ENCODE peak calls at places on chromosomes 2 and 18, in five cellular contexts. One of them, this sample, is unnamed.

GRCh38 chr2:217520361-217521010 is 482.3 kb downstream of the TNS1 start:
- DNase-seq in HepG2: no peak
- DNase-seq in K562: no peak
- DNase-seq in WTC11: no peak
- DNase-seq in A549: no peak
- DNase-seq in this sample: no peak

GRCh38 chr2:161426788-161427412 is 10.8 kb downstream of the TBR1 start:
- DNase-seq in WTC11: peak
- DNase-seq in A549: no peak
- DNase-seq in K562: no peak
- DNase-seq in HepG2: no peak
- DNase-seq in this sample: no peak

GRCh38 chr2:45922577-45922988 is 271.1 kb downstream of the PRKCE start:
- DNase-seq in HepG2: no peak
- DNase-seq in A549: no peak
- DNase-seq in K562: no peak
- DNase-seq in WTC11: no peak
- DNase-seq in this sample: no peak

GRCh38 chr18:74595425-74595824 is 2.2 kb upstream of the ZNF407 start:
- DNase-seq in HepG2: no peak
- DNase-seq in A549: no peak
- DNase-seq in K562: no peak
- DNase-seq in WTC11: no peak
- DNase-seq in this sample: no peak

GRCh38 chr18:75489493-75490190 is 62.1 kb upstream of the SMIM21 start:
- DNase-seq in WTC11: no peak
- DNase-seq in HepG2: peak
- DNase-seq in K562: no peak
- DNase-seq in A549: peak
- DNase-seq in this sample: no peak

GRCh38 chr2:234451852-234452625 is 44.8 kb downstream of the ARL4C start:
- DNase-seq in HepG2: no peak
- DNase-seq in K562: no peak
- DNase-seq in WTC11: no peak
- DNase-seq in A549: peak
- DNase-seq in this sample: no peak

GRCh38 chr18:45590060-45590537 is 25.2 kb upstream of the SLC14A2 start:
- DNase-seq in A549: no peak
- DNase-seq in K562: no peak
- DNase-seq in WTC11: no peak
- DNase-seq in HepG2: no peak
- DNase-seq in this sample: no peak

GRCh38 chr2:159285929-159286708 is at the start of gene WDSUB1:
- DNase-seq in WTC11: peak
- DNase-seq in K562: peak
- DNase-seq in HepG2: peak
- DNase-seq in A549: peak
- DNase-seq in this sample: peak

GRCh38 chr18:36309436-36310391 is 12.2 kb downstream of the FHOD3 start:
- DNase-seq in K562: peak
- DNase-seq in A549: peak
- DNase-seq in WTC11: no peak
- DNase-seq in HepG2: no peak
- DNase-seq in this sample: no peak

GRCh38 chr18:36312806-36313395 is 15.4 kb downstream of the FHOD3 start:
- DNase-seq in HepG2: no peak
- DNase-seq in WTC11: no peak
- DNase-seq in A549: no peak
- DNase-seq in K562: no peak
- DNase-seq in this sample: no peak

GRCh38 chr18:36314098-36314497 is 16.6 kb downstream of the FHOD3 start:
- DNase-seq in A549: no peak
- DNase-seq in HepG2: no peak
- DNase-seq in WTC11: no peak
- DNase-seq in K562: no peak
- DNase-seq in this sample: peak

GRCh38 chr18:36308711-36309435 is 11.4 kb downstream of the FHOD3 start:
- DNase-seq in HepG2: no peak
- DNase-seq in K562: no peak
- DNase-seq in WTC11: no peak
- DNase-seq in A549: no peak
- DNase-seq in this sample: no peak

GRCh38 chr18:36311026-36311570 is 13.6 kb downstream of the FHOD3 start:
- DNase-seq in K562: no peak
- DNase-seq in WTC11: no peak
- DNase-seq in HepG2: no peak
- DNase-seq in A549: no peak
- DNase-seq in this sample: no peak
- TF ChIP-seq MAX in K562: no peak
- TF ChIP-seq MAX in WTC11: no peak
- TF ChIP-seq MAX in HepG2: no peak
- TF ChIP-seq MAX in A549: no peak
- TF ChIP-seq MAX in this sample: no peak

DNA sequence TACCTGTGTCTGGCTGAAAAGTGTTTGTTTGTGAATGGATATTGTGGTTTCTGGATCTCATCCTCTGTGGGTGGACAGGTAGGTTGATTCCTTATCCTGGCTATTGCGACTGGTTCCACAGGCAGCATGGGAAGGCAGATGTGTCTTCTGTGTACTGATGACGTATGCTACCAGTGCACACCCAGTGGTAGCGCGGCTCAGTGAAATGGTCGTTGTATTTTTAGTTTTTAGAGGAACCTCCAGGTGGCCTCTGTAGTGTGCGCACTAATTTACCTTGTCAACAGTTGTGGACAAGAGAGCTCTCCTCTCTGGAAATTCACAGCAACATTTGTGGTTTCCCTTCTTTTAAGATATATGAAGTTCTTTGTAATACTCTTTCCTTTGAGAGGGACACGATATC is 52.5 kb downstream of the CCDC74A start:
- DNase-seq in WTC11: no peak
- DNase-seq in K562: peak
- DNase-seq in A549: peak
- DNase-seq in HepG2: no peak
- DNase-seq in this sample: no peak
- TF ChIP-seq CTCF in WTC11: no peak
- TF ChIP-seq CTCF in K562: no peak
- TF ChIP-seq CTCF in A549: no peak
- TF ChIP-seq CTCF in HepG2: no peak
- TF ChIP-seq CTCF in this sample: no peak

GRCh38 chr2:129299756-129300155 is 679.7 kb upstream of the RAB6C start:
- DNase-seq in HepG2: no peak
- DNase-seq in A549: no peak
- DNase-seq in WTC11: no peak
- DNase-seq in K562: no peak
- DNase-seq in this sample: no peak
- TF ChIP-seq MAX in HepG2: no peak
- TF ChIP-seq MAX in A549: no peak
- TF ChIP-seq MAX in WTC11: no peak
- TF ChIP-seq MAX in K562: no peak
- TF ChIP-seq MAX in this sample: no peak

GRCh38 chr18:50507120-50507590 is 52.7 kb upstream of the MAPK4 start:
- DNase-seq in A549: peak
- DNase-seq in WTC11: peak
- DNase-seq in HepG2: peak
- DNase-seq in K562: peak
- DNase-seq in this sample: peak
- TF ChIP-seq CTCF in A549: peak
- TF ChIP-seq CTCF in WTC11: peak
- TF ChIP-seq CTCF in HepG2: peak
- TF ChIP-seq CTCF in K562: peak
- TF ChIP-seq CTCF in this sample: peak

GRCh38 chr2:191845248-191845715 is 1.6 kb downstream of the CAVIN2 start:
- DNase-seq in WTC11: peak
- DNase-seq in K562: peak
- DNase-seq in HepG2: peak
- DNase-seq in A549: peak
- DNase-seq in this sample: no peak
- TF ChIP-seq MAX in WTC11: no peak
- TF ChIP-seq MAX in K562: no peak
- TF ChIP-seq MAX in HepG2: no peak
- TF ChIP-seq MAX in A549: no peak
- TF ChIP-seq MAX in this sample: no peak

GRCh38 chr2:28956890-28957289 is 24.2 kb upstream of the TOGARAM2 start:
- DNase-seq in K562: peak
- DNase-seq in A549: peak
- DNase-seq in HepG2: no peak
- DNase-seq in WTC11: peak
- DNase-seq in this sample: no peak
- TF ChIP-seq CTCF in K562: peak
- TF ChIP-seq CTCF in A549: peak
- TF ChIP-seq CTCF in HepG2: peak
- TF ChIP-seq CTCF in WTC11: peak
- TF ChIP-seq CTCF in this sample: peak

DNA sequence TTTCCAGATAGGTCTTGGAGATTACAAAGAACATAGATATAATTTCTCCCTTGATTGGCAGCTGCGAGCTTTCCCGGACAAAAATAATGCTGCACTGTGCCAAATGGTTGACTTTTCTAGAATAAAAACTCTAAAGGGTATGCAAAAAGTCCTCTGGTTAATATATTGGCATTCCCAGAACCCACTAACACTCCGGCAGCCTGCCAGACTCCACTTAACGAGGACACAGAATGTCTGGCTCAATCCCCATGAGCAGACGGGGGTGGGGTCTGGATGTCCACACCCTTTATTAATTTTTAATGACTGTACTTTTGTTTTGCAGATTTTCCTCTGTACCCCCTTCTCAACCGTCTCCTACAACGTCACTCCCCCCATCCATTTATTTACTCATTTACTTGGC is 3.3 kb downstream of the LDLRAD4 start:
- DNase-seq in WTC11: no peak
- DNase-seq in HepG2: no peak
- DNase-seq in K562: no peak
- DNase-seq in A549: no peak
- DNase-seq in this sample: no peak
- TF ChIP-seq MAX in WTC11: no peak
- TF ChIP-seq MAX in HepG2: no peak
- TF ChIP-seq MAX in K562: no peak
- TF ChIP-seq MAX in A549: no peak
- TF ChIP-seq MAX in this sample: no peak

DNA sequence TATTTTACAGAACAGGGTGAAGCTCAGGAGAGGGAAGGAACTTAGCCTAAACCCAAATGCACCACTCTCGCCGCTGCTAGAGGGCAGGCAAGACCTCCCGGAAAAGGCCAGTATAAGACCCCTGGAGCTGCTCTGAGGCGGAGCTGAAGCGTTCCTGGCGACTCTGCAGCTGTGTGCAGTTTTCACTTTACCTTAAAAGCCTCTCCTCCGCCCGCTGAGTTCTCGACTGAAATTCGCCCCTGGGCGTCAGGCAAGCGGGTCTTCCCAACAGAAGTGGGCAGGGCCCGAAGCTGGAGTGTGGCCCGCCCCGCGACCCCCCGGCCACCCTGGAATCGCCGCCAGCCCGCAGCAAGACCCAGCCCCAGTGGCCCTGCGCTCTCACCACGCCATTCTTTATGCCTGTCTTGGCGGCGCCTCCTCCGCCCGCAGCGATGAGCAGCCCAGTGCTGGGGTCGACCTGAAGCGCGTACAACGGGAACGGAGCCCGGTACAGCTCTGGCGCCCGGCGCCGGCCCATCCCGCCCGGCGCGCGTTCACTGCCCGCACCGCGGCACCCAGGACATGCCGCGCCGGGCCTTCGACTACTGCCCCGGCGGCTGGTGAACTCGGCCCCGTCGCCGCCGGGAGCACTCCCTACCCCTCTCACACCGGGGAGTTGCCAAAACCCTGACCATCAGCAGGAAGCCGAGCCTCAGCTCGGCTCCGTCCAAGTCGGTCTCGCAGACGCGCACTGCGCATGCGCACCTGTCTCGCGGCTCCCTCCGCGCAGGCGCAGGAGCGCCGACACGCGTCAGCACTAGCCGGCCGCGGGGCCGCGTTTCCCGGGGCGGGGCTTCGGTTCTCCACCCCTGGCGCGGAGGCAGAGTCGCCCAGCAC is at the start of gene PREB:
- DNase-seq in WTC11: peak
- DNase-seq in A549: peak
- DNase-seq in K562: peak
- DNase-seq in HepG2: peak
- DNase-seq in this sample: peak
- TF ChIP-seq CTCF in WTC11: no peak
- TF ChIP-seq CTCF in A549: no peak
- TF ChIP-seq CTCF in K562: peak
- TF ChIP-seq CTCF in HepG2: peak
- TF ChIP-seq CTCF in this sample: peak

GRCh38 chr2:108589786-108590185 is 55.5 kb downstream of the LIMS1 start:
- DNase-seq in HepG2: no peak
- DNase-seq in K562: no peak
- DNase-seq in A549: no peak
- DNase-seq in WTC11: no peak
- DNase-seq in this sample: no peak

GRCh38 chr2:108591163-108591562 is 56.9 kb downstream of the LIMS1 start:
- DNase-seq in WTC11: no peak
- DNase-seq in A549: no peak
- DNase-seq in K562: peak
- DNase-seq in HepG2: no peak
- DNase-seq in this sample: peak

GRCh38 chr2:108594132-108594981 is 60.1 kb downstream of the LIMS1 start:
- DNase-seq in WTC11: no peak
- DNase-seq in HepG2: peak
- DNase-seq in K562: peak
- DNase-seq in A549: peak
- DNase-seq in this sample: peak

GRCh38 chr2:108593547-108594098 is 59.4 kb downstream of the LIMS1 start:
- DNase-seq in WTC11: no peak
- DNase-seq in HepG2: no peak
- DNase-seq in K562: no peak
- DNase-seq in A549: peak
- DNase-seq in this sample: peak

DNA sequence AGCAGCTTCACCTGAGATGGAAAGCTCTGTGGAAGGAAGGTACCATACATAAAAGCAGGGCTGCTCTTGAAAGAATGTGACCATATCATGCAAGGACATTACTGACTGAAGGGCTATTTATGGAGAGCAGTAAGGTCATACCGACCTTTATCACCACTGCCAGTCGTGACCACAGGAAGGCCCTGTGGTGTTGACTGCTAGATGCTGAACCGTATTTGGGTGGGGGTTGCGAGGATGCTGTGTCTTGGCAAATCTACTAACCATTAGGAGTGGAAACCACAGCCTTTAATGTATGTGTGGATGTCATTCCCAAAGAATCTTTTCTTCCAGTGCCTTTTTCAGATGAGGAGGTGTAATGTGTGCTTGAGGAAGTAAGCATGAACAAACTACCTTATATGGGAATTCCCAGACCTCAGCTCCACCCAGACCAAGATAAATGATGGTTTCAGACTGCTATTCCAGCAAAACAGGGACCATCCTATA is 60.8 kb downstream of the LIMS1 start:
- DNase-seq in WTC11: no peak
- DNase-seq in HepG2: peak
- DNase-seq in K562: peak
- DNase-seq in A549: peak
- DNase-seq in this sample: peak
- TF ChIP-seq MAX in WTC11: no peak
- TF ChIP-seq MAX in HepG2: no peak
- TF ChIP-seq MAX in K562: peak
- TF ChIP-seq MAX in A549: no peak
- TF ChIP-seq MAX in this sample: no peak